ENCODE peak calls at places on chromosome 11, in four cellular contexts. T, W, L and F are unnamed samples.

GRCh38 chr11:57116654-57117053 is 65.1 kb upstream of the LRRC55 start:
- DNase-seq in T (no peak), L (peak), W (peak), F (peak)

GRCh38 chr11:67521924-67522323 is 1.3 kb downstream of the CABP2 start:
- DNase-seq in T (no peak), L (no peak), W (no peak), F (no peak)

GRCh38 chr11:86222081-86222480 is 22.5 kb upstream of the EED start:
- DNase-seq in T (no peak), L (no peak), W (no peak), F (no peak)

GRCh38 chr11:126115253-126115540 is 52.5 kb upstream of the CDON start:
- DNase-seq in W (no peak), L (no peak), T (peak), F (peak)

GRCh38 chr11:22624742-22625447 is 728 bp downstream of the FANCF start:
- DNase-seq in W (peak), L (peak), T (peak), F (peak)

GRCh38 chr11:60899021-60899936 is 7.1 kb downstream of the PRPF19 start:
- DNase-seq in W (peak), L (peak), T (peak), F (peak)

GRCh38 chr11:83671295-83671694 is 385.1 kb upstream of the CCDC90B start:
- DNase-seq in W (no peak), T (no peak), L (no peak), F (no peak)

GRCh38 chr11:4551346-4551979 is 6.5 kb downstream of the OR52M1 start:
- DNase-seq in W (no peak), T (no peak), L (peak), F (no peak)

GRCh38 chr11:2998073-2998850 is 6.1 kb upstream of the NAP1L4 start:
- DNase-seq in T (peak), W (no peak), L (no peak), F (no peak)

GRCh38 chr11:119664063-119664572 is 64.9 kb downstream of the NECTIN1 start:
- DNase-seq in L (no peak), W (no peak), T (peak), F (peak)

GRCh38 chr11:113137735-113138529 is 176.5 kb upstream of the TTC12 start:
- DNase-seq in W (no peak), T (peak), L (no peak), F (peak)

GRCh38 chr11:128424271-128424709 is 163.1 kb downstream of the ETS1 start:
- DNase-seq in L (no peak), T (no peak), W (no peak), F (no peak)

GRCh38 chr11:130877532-130877931 is 38.7 kb downstream of the SNX19 start:
- DNase-seq in T (no peak), L (no peak), W (no peak), F (no peak)

GRCh38 chr11:42175203-42175602 is 715.8 kb upstream of the LRRC4C start:
- DNase-seq in L (no peak), W (no peak), T (no peak), F (no peak)

GRCh38 chr11:34585870-34586654 is 34.8 kb upstream of the EHF start:
- DNase-seq in W (peak), T (peak), L (no peak), F (no peak)

GRCh38 chr11:94802501-94802900 is 34.3 kb downstream of the AMOTL1 start:
- DNase-seq in W (no peak), L (no peak), T (no peak), F (no peak)

GRCh38 chr11:128830836-128831780 is 36.0 kb downstream of the KCNJ1 start:
- DNase-seq in T (peak), W (peak), L (peak), F (peak)

GRCh38 chr11:46942172-46942571 is 5.6 kb downstream of the CSTPP1 start:
- DNase-seq in T (no peak), L (no peak), W (no peak), F (no peak)